ENCODE peak calls at places on chromosomes 4 and X, in five cellular contexts. Y is stimulated activated CD8-positive, alpha-beta memory T cell treated with anti-CD3 and anti-CD28 coated beads, Interleukin-15, amount 100 ng/mL, for 4 hours; M is pancreas; R is pulmonary artery endothelial cell; C is foreskin fibroblast. D is an unnamed sample.
A peak's percentile ranks its signal among the peaks of the same experiment; 100 is the strongest.

GRCh38 chr4:96598465-96598864 is 758.6 kb downstream of the PDHA2 start:
- DNase-seq in R (no peak), Y (no peak), C (no peak), M (peak; percentile 45), D (no peak)

GRCh38 chr4:188016754-188017153 is 21.2 kb downstream of the ZFP42 start:
- DNase-seq in R (no peak), M (no peak), C (no peak), Y (no peak), D (no peak)

GRCh38 chrX:15382809-15383208 is 1.4 kb downstream of the VEGFD start:
- DNase-seq in Y (no peak), C (peak; percentile 10), R (no peak), M (no peak), D (no peak)

GRCh38 chrX:108447303-108447702 is 7.7 kb downstream of the COL4A5 start:
- DNase-seq in M (no peak), Y (no peak), C (peak; percentile 55), R (no peak), D (peak; percentile 43)

GRCh38 chr4:6207602-6208001 is 7.3 kb upstream of the JAKMIP1 start:
- DNase-seq in R (no peak), Y (no peak), C (no peak), M (no peak), D (no peak)

GRCh38 chrX:56785442-56785841 is 56.4 kb downstream of the NBDY start:
- DNase-seq in C (no peak), R (no peak), Y (no peak), M (no peak), D (no peak)

GRCh38 chrX:21528076-21528475 is 130.1 kb downstream of the KLHL34 start:
- DNase-seq in Y (no peak), M (no peak), C (peak; percentile 7), R (no peak), D (peak; percentile 61)

GRCh38 chrX:130120746-130121504 is 10.6 kb upstream of the ELF4 start:
- DNase-seq in R (no peak), M (peak; percentile 40), Y (peak; percentile 33), C (peak; percentile 86), D (peak; percentile 69)

GRCh38 chr4:94412019-94413017 is 39.4 kb upstream of the PDLIM5 start:
- DNase-seq in R (peak; percentile 91), C (peak; percentile 87), M (no peak), Y (no peak), D (peak; percentile 62)

GRCh38 chr4:15928883-15929282 is 9.7 kb downstream of the FGFBP1 start:
- DNase-seq in R (no peak), C (no peak), Y (no peak), M (no peak), D (no peak)

GRCh38 chr4:78659264-78659663 is 107.7 kb downstream of the ANXA3 start:
- DNase-seq in R (no peak), Y (no peak), M (no peak), C (peak; percentile 73), D (no peak)

GRCh38 chr4:98657531-98658286 is 702 bp downstream of the TSPAN5 start:
- DNase-seq in Y (peak; percentile 9), R (peak; percentile 37), M (no peak), C (peak; percentile 90), D (peak; percentile 67)

GRCh38 chrX:48153769-48154168 is 23.3 kb downstream of the SPACA5B start:
- DNase-seq in C (no peak), R (no peak), Y (no peak), M (no peak), D (no peak)

GRCh38 chr4:41572414-41572986 is 34.5 kb downstream of the LIMCH1 start:
- DNase-seq in R (no peak), M (no peak), Y (no peak), C (peak; percentile 30), D (no peak)

GRCh38 chrX:43474321-43474720 is 181.8 kb upstream of the MAOA start:
- DNase-seq in C (no peak), M (no peak), R (no peak), Y (no peak), D (no peak)

GRCh38 chr4:169147217-169147616 is 123.5 kb downstream of the SH3RF1 start:
- DNase-seq in Y (no peak), R (no peak), M (no peak), C (peak; percentile 66), D (peak; percentile 35)

GRCh38 chrX:150049647-150050046 is 111.4 kb upstream of the EOLA2 start:
- DNase-seq in M (no peak), Y (no peak), R (no peak), C (peak; percentile 35), D (no peak)

GRCh38 chr4:40577588-40578253 is 51.9 kb downstream of the RBM47 start:
- DNase-seq in M (no peak), R (no peak), C (no peak), Y (no peak), D (no peak)

GRCh38 chrX:143633530-143634372 is 2.1 kb downstream of the SLITRK4 start:
- DNase-seq in M (no peak), Y (no peak), C (no peak), R (no peak), D (no peak)

GRCh38 chr4:156974264-156974663 is 2.7 kb upstream of the PDGFC start:
- DNase-seq in R (no peak), C (peak; percentile 75), M (no peak), Y (no peak), D (peak; percentile 36)

GRCh38 chr4:117137143-117137542 is 51.8 kb upstream of the TRAM1L1 start:
- DNase-seq in C (peak; percentile 85), M (no peak), Y (no peak), R (no peak), D (peak; percentile 41)

GRCh38 chrX:50718791-50719190 is 95.2 kb downstream of the SHROOM4 start:
- DNase-seq in M (no peak), C (no peak), Y (no peak), R (no peak), D (no peak)

GRCh38 chr4:35228318-35228717 is 1016.0 kb downstream of the ARAP2 start:
- DNase-seq in M (no peak), Y (no peak), C (no peak), R (no peak), D (no peak)

GRCh38 chr4:155539746-155540145 is 126.9 kb upstream of the GUCY1A1 start:
- DNase-seq in M (no peak), Y (no peak), R (no peak), C (peak; percentile 56), D (no peak)

GRCh38 chrX:10484683-10485247 is 135.6 kb downstream of the MID1 start:
- DNase-seq in Y (no peak), M (no peak), R (no peak), C (no peak), D (no peak)

D was measured in HCEC 1CT.